ENCODE peak calls at places on chromosomes 12 and 14, in six cellular contexts. J is sigmoid colon, Z is right lobe of liver, S is A549, R is adrenal gland, O is esophagus squamous epithelium. Y is an unnamed sample.
A peak's percentile ranks its signal among the peaks of the same experiment; 100 is the strongest.

GRCh38 chr12:116693259-116694227 is 44.3 kb downstream of the SPRING1 start:
- DNase-seq in J (no peak), R (no peak), S (no peak), Z (peak; percentile 54), O (no peak), Y (no peak)

GRCh38 chr12:52307836-52308806 is 13.1 kb downstream of the KRT83 start:
- DNase-seq in R (no peak), Z (peak; percentile 60), O (no peak), J (peak; percentile 60), S (no peak), Y (peak; percentile 7)

GRCh38 chr12:53984901-53985357 is at the start of gene HOXC10:
- DNase-seq in R (peak; percentile 97), J (peak; percentile 88), S (peak; percentile 93), Z (no peak), O (peak; percentile 6), Y (peak; percentile 85)

GRCh38 chr14:100372357-100373048 is 49.4 kb downstream of the SLC25A47 start:
- DNase-seq in J (no peak), R (peak; percentile 5), O (no peak), S (no peak), Z (no peak), Y (peak; percentile 42)

GRCh38 chr12:104480826-104481457 is 24.2 kb downstream of the CHST11 start:
- DNase-seq in S (no peak), O (no peak), Z (peak; percentile 50), J (peak; percentile 78), R (peak; percentile 65), Y (no peak)

GRCh38 chr14:76432967-76433752 is 57.2 kb downstream of the ESRRB start:
- DNase-seq in O (no peak), S (no peak), Z (no peak), R (no peak), J (no peak), Y (no peak)

GRCh38 chr12:29023436-29024076 is 125.5 kb upstream of the FAR2 start:
- DNase-seq in O (no peak), Z (no peak), J (no peak), R (no peak), S (no peak), Y (no peak)

GRCh38 chr14:105275267-105275946 is 25.4 kb downstream of the BRF1 start:
- DNase-seq in J (no peak), R (no peak), Z (no peak), S (no peak), O (no peak), Y (no peak)

GRCh38 chr12:42686514-42687172 is 97.1 kb upstream of the PRICKLE1 start:
- DNase-seq in R (no peak), O (no peak), S (no peak), Z (no peak), J (no peak), Y (no peak)

GRCh38 chr12:57515468-57515933 is 4.8 kb downstream of the DDIT3 start:
- DNase-seq in R (no peak), O (no peak), J (no peak), S (no peak), Z (no peak), Y (no peak)
- TF ChIP-seq POLR2A in R (no peak), O (no peak), J (no peak), S (no peak), Z (no peak), Y (no peak)

GRCh38 chr12:121466800-121467637 is 67.1 kb downstream of the RNF34 start:
- DNase-seq in Z (peak; percentile 94), R (peak; percentile 88), S (peak; percentile 83), O (peak; percentile 53), J (peak; percentile 93), Y (peak; percentile 92)
- TF ChIP-seq POLR2A in Z (peak; percentile 46), R (peak; percentile 29), S (peak; percentile 65), O (no peak), J (no peak), Y (peak; percentile 29)

GRCh38 chr12:32273712-32274111 is 125.6 kb upstream of the FGD4 start:
- DNase-seq in R (no peak), S (no peak), O (no peak), J (no peak), Z (peak; percentile 32), Y (peak; percentile 35)
- TF ChIP-seq POLR2A in R (no peak), S (no peak), O (no peak), J (no peak), Z (no peak), Y (no peak)

GRCh38 chr12:8078400-8078799 is 3.7 kb upstream of the NECAP1 start:
- DNase-seq in Z (no peak), J (no peak), O (no peak), R (peak; percentile 43), S (no peak), Y (peak; percentile 64)

GRCh38 chr12:8081228-8081920 is 700 bp upstream of the NECAP1 start:
- DNase-seq in R (peak; percentile 48), S (no peak), J (no peak), Z (no peak), O (no peak), Y (peak; percentile 57)

GRCh38 chr12:8080131-8080530 is 1.9 kb upstream of the NECAP1 start:
- DNase-seq in S (no peak), J (no peak), Z (no peak), R (no peak), O (no peak), Y (no peak)

GRCh38 chr12:8078916-8079315 is 3.2 kb upstream of the NECAP1 start:
- DNase-seq in O (no peak), R (no peak), S (no peak), J (no peak), Z (no peak), Y (no peak)

GRCh38 chr12:8081921-8082577 is at the start of gene NECAP1:
- DNase-seq in R (peak; percentile 98), J (peak; percentile 98), Z (peak; percentile 97), S (peak; percentile 86), O (peak; percentile 87), Y (peak; percentile 98)
- TF ChIP-seq POLR2A in R (peak; percentile 69), J (peak; percentile 73), Z (peak; percentile 81), S (peak; percentile 81), O (no peak), Y (peak; percentile 98)

DNA sequence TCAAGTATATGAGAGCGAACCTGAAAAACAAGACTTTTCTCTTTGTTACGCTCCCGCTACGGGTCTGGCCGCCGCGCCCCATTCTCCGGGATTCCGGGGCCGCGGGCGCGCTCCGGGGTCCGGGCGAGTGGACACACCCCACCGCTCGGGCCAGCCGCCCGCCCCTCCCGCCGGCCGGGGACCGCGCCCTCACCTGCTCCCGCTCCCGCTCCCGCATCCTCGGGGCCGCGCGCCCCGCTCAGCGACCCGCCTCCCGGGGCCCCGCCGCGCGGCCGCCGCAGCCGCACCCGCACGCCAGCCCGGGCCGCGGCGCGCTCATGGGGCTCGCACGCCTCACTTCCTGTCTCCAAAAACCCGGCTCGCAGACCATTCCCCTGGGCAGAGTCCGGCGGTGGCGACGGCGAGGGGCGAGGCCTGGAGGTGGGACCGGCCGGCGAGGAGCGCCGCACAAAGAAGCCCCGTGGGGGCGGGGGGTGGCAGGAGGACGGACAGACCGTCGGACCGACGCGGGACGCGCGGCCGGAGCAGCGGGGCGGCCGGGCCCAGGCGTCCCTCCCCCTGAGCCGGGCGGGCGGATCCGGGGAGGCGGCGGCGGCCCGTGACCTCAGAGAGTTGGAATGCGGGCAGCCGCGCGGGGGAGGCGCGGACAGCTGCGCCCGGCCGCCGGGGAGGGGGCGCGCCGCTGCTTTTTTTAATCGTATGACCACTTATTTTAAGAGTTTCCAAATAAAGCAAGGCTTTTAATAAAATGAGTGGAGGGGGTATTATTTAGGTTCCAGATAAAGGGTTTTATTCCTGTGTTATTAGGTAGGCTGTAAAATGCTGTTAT is at the start of gene PTPN21:
- DNase-seq in R (peak; percentile 75), Z (peak; percentile 85), O (no peak), S (peak; percentile 62), J (peak; percentile 88), Y (peak; percentile 61)
- TF ChIP-seq POLR2A in R (no peak), Z (peak; percentile 83), O (no peak), S (peak; percentile 36), J (no peak), Y (no peak)

GRCh38 chr12:111448266-111448830 is 42.6 kb downstream of the SH2B3 start:
- DNase-seq in J (peak; percentile 38), O (no peak), S (no peak), R (peak; percentile 20), Z (no peak), Y (no peak)

GRCh38 chr12:111446631-111447570 is 41.2 kb downstream of the SH2B3 start:
- DNase-seq in J (peak; percentile 64), R (peak; percentile 22), Z (no peak), O (no peak), S (no peak), Y (no peak)

GRCh38 chr12:111448831-111449790 is 43.4 kb downstream of the SH2B3 start:
- DNase-seq in J (peak; percentile 47), Z (no peak), S (no peak), R (peak; percentile 18), O (no peak), Y (no peak)

GRCh38 chr12:111446044-111446581 is 40.4 kb downstream of the SH2B3 start:
- DNase-seq in J (peak; percentile 75), S (no peak), O (no peak), R (peak; percentile 52), Z (peak; percentile 58), Y (no peak)

DNA sequence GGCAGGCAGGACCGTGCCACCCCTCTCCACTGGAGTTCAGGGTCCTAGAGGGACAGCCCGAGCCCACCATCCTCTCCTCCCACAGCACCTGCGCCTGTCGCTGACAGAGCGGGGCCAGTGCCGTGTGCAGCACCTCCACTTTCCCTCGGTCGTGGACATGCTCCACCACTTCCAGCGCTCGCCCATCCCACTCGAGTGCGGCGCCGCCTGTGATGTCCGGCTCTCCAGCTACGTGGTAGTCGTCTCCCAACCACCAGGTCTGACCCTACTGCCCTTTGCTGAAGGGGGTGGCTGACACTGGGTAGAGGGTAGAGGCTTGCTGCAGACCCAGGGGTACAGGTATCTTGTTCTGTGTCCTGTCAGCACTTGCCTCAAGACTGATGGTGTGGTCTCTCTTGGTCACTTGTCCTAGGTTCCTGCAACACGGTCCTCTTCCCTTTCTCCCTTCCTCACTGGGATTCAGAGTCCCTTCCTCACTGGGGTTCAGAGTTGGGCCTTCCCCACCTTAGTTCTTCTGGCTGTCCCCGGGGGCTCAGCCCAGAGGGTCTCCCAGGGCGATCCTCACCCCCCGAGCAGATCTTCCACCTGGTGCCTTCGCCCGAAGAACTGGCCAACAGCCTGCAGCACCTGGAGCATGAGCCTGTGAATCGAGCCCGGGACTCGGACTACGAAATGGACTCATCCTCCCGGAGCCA is 42.0 kb downstream of the SH2B3 start:
- DNase-seq in S (no peak), O (no peak), Z (no peak), R (peak; percentile 26), J (peak; percentile 63), Y (no peak)
- TF ChIP-seq POLR2A in S (no peak), O (no peak), Z (no peak), R (no peak), J (no peak), Y (no peak)

GRCh38 chr12:3036901-3037600 is 40.1 kb upstream of the TSPAN9 start:
- DNase-seq in Z (no peak), J (no peak), O (no peak), R (no peak), S (no peak), Y (no peak)

GRCh38 chr12:3038166-3038565 is 39.0 kb upstream of the TSPAN9 start:
- DNase-seq in Z (no peak), R (no peak), J (no peak), S (no peak), O (no peak), Y (no peak)

GRCh38 chr12:3040663-3041544 is 36.3 kb upstream of the TSPAN9 start:
- DNase-seq in R (no peak), S (no peak), Z (no peak), O (no peak), J (no peak), Y (no peak)

GRCh38 chr12:3040026-3040656 is 37.0 kb upstream of the TSPAN9 start:
- DNase-seq in O (no peak), S (no peak), R (no peak), J (no peak), Z (no peak), Y (no peak)

GRCh38 chr12:3038931-3039510 is 38.2 kb upstream of the TSPAN9 start:
- DNase-seq in O (no peak), R (no peak), J (no peak), S (no peak), Z (no peak), Y (no peak)
- TF ChIP-seq POLR2A in O (no peak), R (no peak), J (no peak), S (no peak), Z (no peak), Y (no peak)